ENCODE peak calls at places on chromosome 4, in ten cellular contexts. N, Z, X, T, O, F, G, L, E and U are unnamed samples.
A peak's percentile ranks its signal among the peaks of the same experiment; 100 is the strongest.

GRCh38 chr4:112069110-112069509 is 76.1 kb upstream of the FAM241A start:
- DNase-seq in T (no peak), G (no peak), N (no peak), E (no peak), Z (no peak), F (no peak), O (no peak), X (no peak), L (no peak), U (no peak)

GRCh38 chr4:183289688-183290087 is 30.4 kb downstream of the CLDN22 start:
- DNase-seq in L (no peak), E (no peak), N (no peak), O (no peak), G (no peak), T (no peak), Z (no peak), X (no peak), F (peak; percentile 10), U (no peak)

GRCh38 chr4:155008389-155008788 is 200.0 kb upstream of the NPY2R start:
- DNase-seq in L (no peak), T (no peak), N (no peak), X (no peak), G (no peak), E (no peak), O (no peak), F (no peak), Z (no peak), U (no peak)

GRCh38 chr4:86891785-86892638 is at the start of gene C4orf36:
- DNase-seq in E (peak; percentile 15), G (peak; percentile 77), O (peak; percentile 93), L (peak; percentile 66), T (peak; percentile 84), N (peak; percentile 65), X (peak; percentile 83), F (peak; percentile 80), Z (peak; percentile 70), U (peak; percentile 50)

GRCh38 chr4:168766537-168767316 is 243.3 kb downstream of the CBR4 start:
- DNase-seq in G (no peak), N (no peak), O (no peak), T (peak; percentile 55), X (no peak), E (no peak), L (no peak), Z (no peak), F (peak; percentile 44), U (no peak)

GRCh38 chr4:28101583-28101982 is 1240.9 kb downstream of the STIM2 start:
- DNase-seq in X (no peak), F (no peak), L (no peak), G (no peak), Z (no peak), N (no peak), O (no peak), T (no peak), E (no peak), U (no peak)

GRCh38 chr4:127579821-127580220 is 52.9 kb upstream of the INTU start:
- DNase-seq in N (no peak), E (no peak), L (no peak), O (no peak), X (no peak), G (no peak), Z (no peak), F (no peak), T (no peak), U (no peak)

GRCh38 chr4:184408021-184408710 is 66.2 kb downstream of the IRF2 start:
- DNase-seq in T (peak; percentile 64), Z (no peak), X (no peak), N (no peak), F (no peak), E (no peak), G (no peak), L (no peak), O (no peak), U (no peak)

GRCh38 chr4:151133311-151133710 is 33.9 kb downstream of the RPS3A start:
- DNase-seq in O (no peak), E (no peak), X (no peak), N (no peak), F (no peak), G (no peak), T (no peak), Z (no peak), L (no peak), U (no peak)

GRCh38 chr4:41146716-41147506 is 67.4 kb downstream of the APBB2 start:
- DNase-seq in G (no peak), E (no peak), N (no peak), L (no peak), X (no peak), T (peak; percentile 48), F (no peak), O (no peak), Z (peak; percentile 72), U (no peak)

GRCh38 chr4:2350982-2351381 is 67.5 kb downstream of the ZFYVE28 start:
- DNase-seq in O (no peak), F (no peak), T (no peak), E (no peak), Z (no peak), N (no peak), X (no peak), L (no peak), G (peak; percentile 1), U (no peak)

GRCh38 chr4:110654254-110654635 is 31.4 kb upstream of the PITX2 start:
- DNase-seq in Z (no peak), X (no peak), T (peak; percentile 12), N (no peak), L (no peak), O (no peak), F (no peak), E (no peak), G (no peak), U (no peak)

GRCh38 chr4:151218343-151218742 is 58.6 kb upstream of the PRSS48 start:
- DNase-seq in F (no peak), E (no peak), L (no peak), N (no peak), O (no peak), X (no peak), Z (no peak), T (no peak), G (peak; percentile 68), U (no peak)

GRCh38 chr4:166594326-166594946 is 639.9 kb downstream of the SPOCK3 start:
- DNase-seq in L (peak; percentile 50), N (peak; percentile 77), Z (peak; percentile 47), O (no peak), F (peak; percentile 43), G (peak; percentile 70), X (no peak), E (no peak), T (no peak), U (no peak)

GRCh38 chr4:142091691-142092182 is 455.4 kb downstream of the IL15 start:
- DNase-seq in L (peak; percentile 48), Z (no peak), T (no peak), E (no peak), N (no peak), X (no peak), F (no peak), O (no peak), G (no peak), U (no peak)

GRCh38 chr4:66059131-66059530 is 388.8 kb upstream of the EPHA5 start:
- DNase-seq in X (no peak), E (no peak), T (no peak), O (no peak), Z (no peak), G (no peak), N (no peak), L (no peak), F (no peak), U (no peak)

GRCh38 chr4:80276922-80277321 is 10.5 kb downstream of the FGF5 start:
- DNase-seq in O (no peak), E (no peak), X (no peak), Z (no peak), N (no peak), G (no peak), L (no peak), T (no peak), F (no peak), U (no peak)

GRCh38 chr4:185143596-185143969 is 517 bp downstream of the SLC25A4 start:
- DNase-seq in T (no peak), E (peak; percentile 19), L (no peak), X (peak; percentile 55), Z (no peak), G (peak; percentile 51), O (peak; percentile 82), F (peak; percentile 35), N (peak; percentile 93), U (peak; percentile 75)

GRCh38 chr4:17480530-17480929 is 31.4 kb downstream of the QDPR start:
- DNase-seq in E (no peak), L (no peak), G (no peak), O (no peak), X (no peak), F (no peak), T (no peak), N (peak; percentile 10), Z (no peak), U (no peak)
- H3K4me3 ChIP-seq in E (no peak overlapping the region), L (no peak overlapping the region), G (no peak overlapping the region), O (no peak overlapping the region), X (no peak overlapping the region), F (no peak overlapping the region), T (no peak overlapping the region), N (no peak overlapping the region), Z (no peak overlapping the region), U (no peak overlapping the region)

DNA sequence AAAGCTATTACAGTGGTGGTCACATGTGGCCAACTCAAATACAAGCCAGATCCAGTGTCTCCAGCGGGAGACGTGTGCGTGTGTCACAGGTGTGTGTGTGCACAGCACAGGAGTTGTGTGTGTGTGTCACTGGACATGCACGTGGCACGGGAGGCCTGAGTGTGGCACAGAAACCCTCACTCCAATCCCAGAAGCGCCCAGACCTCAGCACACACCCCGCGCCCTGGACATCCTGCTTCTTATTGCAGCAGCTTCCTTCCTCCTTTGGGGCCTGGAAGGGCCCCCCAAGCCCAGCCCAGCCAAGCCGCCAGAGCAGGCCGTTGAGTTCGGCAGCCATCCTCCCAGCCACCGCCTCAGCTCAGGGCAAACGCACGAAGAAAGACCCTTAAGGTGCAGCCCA is 37.9 kb downstream of the ACOX3 start:
- DNase-seq in X (peak; percentile 36), L (no peak), G (no peak), T (no peak), N (no peak), E (no peak), O (no peak), F (no peak), Z (no peak), U (peak; percentile 52)
- H3K27ac ChIP-seq in X (no peak overlapping the region), L (no peak overlapping the region), G (no peak overlapping the region), T (no peak overlapping the region), N (no peak overlapping the region), E (no peak overlapping the region), O (no peak overlapping the region), F (no peak overlapping the region), Z (no peak overlapping the region), U (peak overlapping the region; percentile 81)

DNA sequence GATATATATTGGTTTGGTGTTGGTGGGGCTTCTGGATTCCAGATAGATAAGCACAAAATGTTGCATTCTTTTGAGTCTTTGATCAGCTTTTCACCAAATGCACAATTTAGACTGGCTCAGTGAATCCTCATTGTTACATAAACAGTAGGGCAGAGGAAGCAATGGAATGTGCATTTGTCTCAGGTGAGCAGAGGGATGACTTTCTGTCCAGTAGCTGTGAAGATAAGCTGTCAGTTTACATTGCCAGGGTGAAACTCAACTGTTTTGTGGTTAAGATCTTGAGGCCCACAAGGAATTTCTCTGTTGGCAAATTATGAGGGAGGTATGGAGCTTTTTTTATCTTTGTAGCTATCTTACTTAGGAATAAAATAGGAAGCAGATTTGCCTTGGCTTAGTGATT is 168.0 kb downstream of the GALNTL6 start:
- DNase-seq in E (no peak), N (no peak), T (no peak), G (no peak), L (no peak), O (no peak), X (no peak), Z (no peak), F (no peak), U (no peak)
- H3K4me3 ChIP-seq in E (no peak overlapping the region), N (no peak overlapping the region), T (no peak overlapping the region), G (no peak overlapping the region), L (no peak overlapping the region), O (no peak overlapping the region), X (no peak overlapping the region), Z (no peak overlapping the region), F (no peak overlapping the region), U (no peak overlapping the region)

GRCh38 chr4:145762719-145763118 is 82.8 kb downstream of the C4orf51 start:
- DNase-seq in O (no peak), G (no peak), N (no peak), E (no peak), F (no peak), L (no peak), Z (no peak), X (no peak), T (no peak), U (no peak)
- H3K27ac ChIP-seq in O (no peak overlapping the region), G (no peak overlapping the region), N (no peak overlapping the region), E (no peak overlapping the region), F (no peak overlapping the region), L (no peak overlapping the region), Z (no peak overlapping the region), X (no peak overlapping the region), T (no peak overlapping the region), U (no peak overlapping the region)